ENCODE peak calls at places on chromosomes 12 and 14, in nine cellular contexts. K is AG10803, D is body of pancreas, G is kidney, R is hepatocyte, J is astrocyte, T is lower lobe of right lung, L is AG09309, E is heart left ventricle. O is an unnamed sample.

GRCh38 chr14:74614508-74615495 is 2.8 kb upstream of the LTBP2 start:
- DNase-seq in L (no peak), E (no peak), G (no peak), J (peak), R (no peak), T (no peak), K (peak), D (no peak), O (no peak)

GRCh38 chr14:104322531-104323466 is 184.4 kb downstream of the KIF26A start:
- DNase-seq in R (no peak), L (no peak), K (no peak), E (no peak), T (no peak), J (no peak), D (no peak), G (no peak), O (no peak)

GRCh38 chr12:66107451-66107915 is 23.1 kb downstream of the LLPH start:
- DNase-seq in K (peak), D (peak), J (peak), T (no peak), R (peak), L (peak), G (no peak), E (no peak), O (peak)

GRCh38 chr12:55142896-55143870 is 17.0 kb downstream of the OR9K2 start:
- DNase-seq in E (no peak), K (peak), L (peak), T (no peak), D (peak), J (peak), G (no peak), R (peak), O (peak)

GRCh38 chr14:99261916-99262787 is 9.8 kb downstream of the BCL11B start:
- DNase-seq in R (no peak), E (no peak), K (no peak), J (no peak), T (no peak), D (no peak), G (no peak), L (no peak), O (no peak)

GRCh38 chr12:116202433-116202832 is 75.1 kb downstream of the MED13L start:
- DNase-seq in K (peak), L (no peak), G (no peak), J (peak), R (no peak), D (no peak), E (no peak), T (no peak), O (no peak)

GRCh38 chr14:100880271-100881101 is 23.0 kb downstream of the RTL1 start:
- DNase-seq in G (peak), J (no peak), T (peak), L (no peak), K (no peak), E (peak), R (no peak), D (no peak), O (no peak)

GRCh38 chr14:38143651-38144505 is 63.8 kb upstream of the SSTR1 start:
- DNase-seq in G (no peak), L (peak), T (no peak), D (no peak), K (peak), R (no peak), J (peak), E (no peak), O (no peak)

GRCh38 chr14:63045234-63045611 is at the start of gene KCNH5:
- DNase-seq in J (peak), G (no peak), T (peak), R (peak), D (peak), E (peak), K (peak), L (no peak), O (no peak)

GRCh38 chr14:78486621-78487020 is 316.4 kb downstream of the NRXN3 start:
- DNase-seq in T (no peak), E (no peak), J (no peak), G (no peak), R (no peak), D (no peak), K (no peak), L (no peak), O (no peak)

GRCh38 chr14:77064535-77065178 is 33.4 kb upstream of the CIPC start:
- DNase-seq in K (no peak), R (no peak), T (no peak), D (no peak), L (no peak), E (no peak), G (no peak), J (no peak), O (no peak)

DNA sequence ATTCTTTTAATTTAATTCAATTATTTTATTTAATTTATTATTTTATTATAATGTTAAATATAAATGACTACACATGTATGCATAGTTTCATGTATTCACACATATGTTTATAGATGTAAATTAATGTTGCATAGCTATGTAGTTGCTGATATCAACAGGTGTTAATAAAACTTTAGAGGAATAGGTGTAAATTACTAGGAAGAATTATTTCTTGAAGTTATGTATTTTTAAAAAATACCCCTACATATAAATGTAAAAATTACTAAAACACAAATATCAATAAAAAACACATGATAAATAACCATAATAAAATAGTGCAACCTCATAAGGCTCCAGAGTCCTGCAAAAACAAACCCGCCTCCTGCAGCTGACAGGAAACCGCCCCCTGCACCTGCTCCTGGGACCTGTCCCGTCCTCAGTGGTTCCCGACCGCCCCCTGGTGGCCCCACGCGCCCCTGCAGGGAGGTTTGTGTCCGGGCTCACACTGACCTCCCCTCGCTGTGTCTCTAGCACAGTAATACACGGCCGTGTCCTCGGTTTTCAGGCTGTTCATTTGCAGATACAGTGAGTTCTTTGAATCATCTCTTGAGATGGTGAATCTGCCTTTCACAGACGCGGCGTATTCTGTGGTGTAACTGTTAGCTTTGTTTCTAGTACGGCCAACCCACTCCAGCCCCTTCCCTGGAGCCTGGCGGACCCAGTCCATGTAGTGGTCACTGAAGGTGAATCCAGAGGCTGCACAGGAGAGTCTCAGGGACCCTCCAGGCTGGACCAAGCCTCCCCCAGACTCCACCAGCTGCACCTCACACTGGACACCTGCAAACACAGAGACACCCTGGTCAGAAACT is 1264.0 kb downstream of the TMEM121 start:
- DNase-seq in G (peak), E (peak), J (no peak), R (no peak), K (no peak), T (peak), L (no peak), D (peak), O (no peak)
- H3K4me3 ChIP-seq in G (no peak), E (no peak), J (no peak), R (no peak), K (no peak), T (no peak), L (no peak), D (no peak), O (no peak)

DNA sequence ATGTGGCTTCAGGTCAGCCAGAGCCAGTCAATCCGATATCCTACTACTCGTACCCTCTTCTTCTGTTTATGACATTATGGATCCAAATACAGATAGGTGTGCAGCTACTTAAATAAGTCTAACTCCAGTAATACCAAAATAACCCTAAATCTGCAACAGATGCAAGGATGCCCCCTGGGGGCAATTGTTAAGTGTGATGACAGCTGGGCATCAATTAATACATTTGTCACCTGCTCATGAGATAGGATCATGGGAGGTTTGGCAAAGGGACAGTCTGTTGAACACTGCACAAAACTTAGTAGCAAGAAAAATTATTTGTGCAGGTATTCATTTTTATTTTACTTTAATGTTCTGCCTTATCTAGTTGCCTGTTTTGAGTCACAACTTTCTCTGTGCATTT is 83.2 kb downstream of the SLC38A6 start:
- DNase-seq in D (no peak), R (no peak), T (no peak), L (no peak), K (no peak), J (no peak), G (no peak), E (no peak), O (no peak)
- TF ChIP-seq CTCF in D (no peak), R (no peak), T (no peak), L (no peak), K (no peak), J (no peak), G (no peak), E (no peak), O (peak)

GRCh38 chr12:121535150-121536057 is 45.4 kb downstream of the KDM2B start:
- DNase-seq in R (peak), E (no peak), G (no peak), J (no peak), L (no peak), K (no peak), T (peak), D (no peak), O (no peak)

GRCh38 chr12:121533391-121534090 is 47.3 kb downstream of the KDM2B start:
- DNase-seq in D (no peak), K (peak), E (no peak), T (peak), J (no peak), L (no peak), R (no peak), G (peak), O (no peak)

GRCh38 chr12:121532503-121533390 is 48.1 kb downstream of the KDM2B start:
- DNase-seq in J (peak), L (no peak), K (peak), T (no peak), G (peak), R (no peak), E (no peak), D (no peak), O (no peak)

GRCh38 chr12:121536058-121536928 is 44.5 kb downstream of the KDM2B start:
- DNase-seq in E (peak), R (peak), L (peak), G (peak), D (peak), K (peak), J (peak), T (peak), O (no peak)

DNA sequence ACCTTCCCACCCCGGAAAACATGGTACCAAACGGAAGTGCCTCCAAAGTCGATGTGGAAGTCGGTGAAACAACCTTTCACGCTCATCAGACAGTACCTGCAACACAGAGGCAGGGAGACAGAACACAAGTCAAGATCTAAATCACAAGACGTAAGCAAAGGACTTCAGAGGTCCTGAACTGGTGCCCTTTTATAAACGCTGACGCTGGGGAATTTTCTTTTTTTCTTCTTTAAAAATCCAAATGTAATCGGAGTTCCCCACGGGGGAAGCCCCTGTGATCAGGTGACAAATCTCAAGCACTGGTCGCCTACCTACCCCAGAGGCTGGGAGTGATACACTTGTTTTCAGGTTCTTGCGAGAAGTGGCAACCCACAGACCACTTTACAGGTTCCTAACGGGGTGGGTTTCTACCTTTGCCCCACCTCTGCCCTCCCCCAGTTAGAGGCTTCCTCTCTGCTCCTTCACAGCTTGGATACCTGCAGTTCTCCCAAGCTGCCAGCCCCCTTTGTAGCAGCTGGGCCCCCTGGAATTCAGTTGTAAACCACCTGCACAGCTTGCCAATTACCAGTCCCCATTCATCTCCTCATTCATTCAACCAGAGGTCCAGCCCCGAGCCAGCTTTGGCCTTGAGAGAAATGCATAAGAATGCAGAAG is 46.2 kb downstream of the KDM2B start:
- DNase-seq in E (no peak), J (no peak), G (peak), R (no peak), D (no peak), K (no peak), L (no peak), T (no peak), O (no peak)
- H3K4me3 ChIP-seq in E (no peak), J (no peak), G (no peak), R (no peak), D (no peak), K (no peak), L (no peak), T (no peak), O (no peak)

GRCh38 chr12:6370994-6371754 is 4.2 kb downstream of the SCNN1A start:
- DNase-seq in T (peak), E (no peak), K (no peak), L (no peak), G (peak), R (peak), J (peak), D (peak), O (peak)
- TF ChIP-seq CTCF in T (no peak), E (no peak), K (peak), L (peak), G (peak), R (peak), J (peak), D (peak), O (peak)

GRCh38 chr12:48682927-48683326 is 889 bp upstream of the KANSL2 start:
- DNase-seq in L (no peak), E (no peak), R (no peak), T (no peak), K (no peak), G (no peak), D (no peak), J (no peak), O (no peak)

GRCh38 chr12:48681416-48681737 is 661 bp downstream of the KANSL2 start:
- DNase-seq in J (no peak), G (no peak), K (peak), R (no peak), T (no peak), L (no peak), E (no peak), D (no peak), O (no peak)

GRCh38 chr12:48678561-48679185 is 3.4 kb downstream of the KANSL2 start:
- DNase-seq in J (no peak), G (no peak), E (no peak), T (no peak), L (no peak), R (no peak), K (no peak), D (no peak), O (no peak)

GRCh38 chr12:48681738-48682532 is at the start of gene KANSL2:
- DNase-seq in J (peak), R (peak), E (peak), T (peak), L (peak), K (peak), G (peak), D (peak), O (peak)

DNA sequence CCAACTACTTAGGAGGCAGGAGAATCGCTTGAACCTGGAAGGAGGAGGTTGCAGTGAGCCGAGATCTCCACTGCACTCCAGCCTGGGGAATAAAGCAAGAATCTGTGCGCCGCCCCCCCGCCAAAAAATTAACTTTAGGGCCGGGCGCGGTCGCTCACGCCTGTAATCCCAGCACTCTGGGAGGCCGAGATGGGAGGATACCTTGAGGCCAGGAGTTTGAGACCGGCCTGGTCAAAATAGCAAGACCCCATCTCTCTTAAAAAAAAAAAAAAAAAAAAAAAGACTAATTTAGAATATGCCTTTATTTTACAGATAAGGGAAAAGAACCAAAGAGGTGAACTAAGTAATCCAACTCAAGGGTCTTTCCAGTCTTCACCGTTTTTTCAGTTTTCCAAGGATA is 1.2 kb downstream of the KANSL2 start:
- DNase-seq in J (no peak), R (no peak), K (no peak), D (no peak), E (no peak), L (no peak), G (no peak), T (no peak), O (no peak)
- H3K4me3 ChIP-seq in J (peak), R (peak), K (peak), D (peak), E (peak), L (peak), G (peak), T (peak), O (peak)

GRCh38 chr14:50060871-50061663 is 55.3 kb downstream of the VCPKMT start:
- DNase-seq in L (peak), R (peak), J (peak), E (peak), G (no peak), T (no peak), K (peak), D (peak), O (peak)

GRCh38 chr14:50061664-50062437 is 54.5 kb downstream of the VCPKMT start:
- DNase-seq in T (no peak), R (peak), G (no peak), L (no peak), D (peak), K (peak), J (peak), E (no peak), O (no peak)

GRCh38 chr14:50064993-50065392 is 51.4 kb downstream of the VCPKMT start:
- DNase-seq in R (no peak), G (no peak), D (no peak), T (no peak), K (peak), E (no peak), L (no peak), J (peak), O (no peak)

GRCh38 chr14:50063876-50064420 is 52.4 kb downstream of the VCPKMT start:
- DNase-seq in R (no peak), T (no peak), G (no peak), D (no peak), E (no peak), L (no peak), K (no peak), J (no peak), O (no peak)

DNA sequence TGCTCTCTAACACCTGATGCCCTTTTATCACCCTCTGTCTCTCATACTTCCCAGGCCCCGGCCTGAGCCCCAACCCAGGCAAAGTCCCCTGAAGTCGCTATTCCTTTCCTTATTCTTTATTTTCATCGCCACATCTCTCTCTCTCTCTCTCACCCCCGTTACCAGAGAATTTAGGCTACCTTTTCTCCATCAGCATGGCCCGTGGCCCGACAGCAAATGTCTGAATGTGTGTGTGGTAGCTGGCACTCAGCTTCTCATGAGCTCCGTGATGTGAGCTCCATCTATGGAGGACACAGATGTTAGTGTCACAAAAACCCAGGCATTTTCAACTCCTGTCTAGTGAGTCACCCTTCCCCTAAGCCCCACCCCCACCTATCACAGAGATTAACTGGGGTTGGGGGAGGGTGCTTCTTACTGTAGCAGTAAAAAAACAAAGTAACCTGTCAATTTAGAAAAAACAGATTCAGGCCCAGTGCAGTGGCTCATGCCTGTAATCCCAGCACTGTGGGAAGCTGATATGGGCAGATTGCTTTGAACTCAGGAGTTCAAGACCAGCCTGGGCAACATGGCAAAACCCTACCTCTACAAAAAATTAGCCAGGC is 53.8 kb downstream of the VCPKMT start:
- DNase-seq in T (no peak), L (no peak), D (peak), G (no peak), J (peak), E (no peak), K (peak), R (peak), O (no peak)
- TF ChIP-seq CTCF in T (no peak), L (no peak), D (no peak), G (no peak), J (no peak), E (no peak), K (peak), R (no peak), O (no peak)

GRCh38 chr14:91387135-91387849 is 30.3 kb downstream of the CCDC88C start:
- DNase-seq in G (no peak), J (peak), L (no peak), D (no peak), E (no peak), K (peak), T (peak), R (no peak), O (no peak)
- H3K4me3 ChIP-seq in G (no peak), J (peak), L (no peak), D (no peak), E (no peak), K (no peak), T (no peak), R (no peak), O (no peak)